ENCODE peak calls at places on chromosomes 7 and 10, in nine cellular contexts. X, F, A, I, W, V, R, Z and Q are unnamed samples.

GRCh38 chr7:153381275-153382119 is 621.9 kb downstream of the ACTR3B start:
- DNase-seq in X (no peak), F (no peak), A (peak), I (no peak), W (peak), V (no peak), R (no peak), Z (no peak), Q (no peak)

GRCh38 chr10:100396605-100397004 is 49.6 kb downstream of the SCD start:
- DNase-seq in X (no peak), F (no peak), A (no peak), I (no peak), W (no peak), V (no peak), R (no peak), Z (no peak), Q (no peak)

GRCh38 chr10:5447071-5447470 is 34.7 kb downstream of the NET1 start:
- DNase-seq in X (peak), F (no peak), A (no peak), I (no peak), W (no peak), V (no peak), R (no peak), Z (no peak), Q (no peak)

GRCh38 chr10:104303594-104304178 is 34.6 kb downstream of the ITPRIP start:
- DNase-seq in X (no peak), F (no peak), A (no peak), I (no peak), W (no peak), V (no peak), R (no peak), Z (no peak), Q (no peak)

GRCh38 chr7:45682358-45682735 is 108.2 kb downstream of the ADCY1 start:
- DNase-seq in X (no peak), F (no peak), A (no peak), I (no peak), W (no peak), V (no peak), R (no peak), Z (no peak), Q (no peak)

GRCh38 chr7:2288986-2289611 is 25.1 kb downstream of the SNX8 start:
- DNase-seq in X (no peak), F (no peak), A (no peak), I (no peak), W (no peak), V (no peak), R (no peak), Z (no peak), Q (no peak)

GRCh38 chr10:22427890-22428571 is 82.7 kb downstream of the SPAG6 start:
- DNase-seq in X (peak), F (no peak), A (no peak), I (no peak), W (peak), V (no peak), R (peak), Z (no peak), Q (no peak)

GRCh38 chr10:118698421-118698820 is 56.3 kb downstream of the CACUL1 start:
- DNase-seq in X (peak), F (no peak), A (peak), I (no peak), W (no peak), V (peak), R (peak), Z (peak), Q (no peak)

GRCh38 chr7:12719978-12720377 is 32.5 kb downstream of the ARL4A start:
- DNase-seq in X (no peak), F (no peak), A (no peak), I (no peak), W (no peak), V (no peak), R (no peak), Z (no peak), Q (no peak)

GRCh38 chr7:95599069-95599468 is 2.8 kb upstream of the PDK4 start:
- DNase-seq in X (no peak), F (no peak), A (no peak), I (no peak), W (no peak), V (no peak), R (no peak), Z (no peak), Q (no peak)

GRCh38 chr7:107172318-107173032 is 3.7 kb downstream of the HBP1 start:
- DNase-seq in X (peak), F (no peak), A (no peak), I (no peak), W (no peak), V (no peak), R (no peak), Z (no peak), Q (no peak)

GRCh38 chr10:88478256-88478655 is 104.9 kb downstream of the RNLS start:
- DNase-seq in X (no peak), F (no peak), A (no peak), I (no peak), W (no peak), V (no peak), R (no peak), Z (no peak), Q (no peak)

GRCh38 chr7:80884511-80885195 is 34.2 kb downstream of the SEMA3C start:
- DNase-seq in X (no peak), F (no peak), A (no peak), I (no peak), W (no peak), V (no peak), R (no peak), Z (no peak), Q (no peak)

GRCh38 chr10:77234599-77234998 is 403.0 kb downstream of the KCNMA1 start:
- DNase-seq in X (peak), F (no peak), A (no peak), I (no peak), W (no peak), V (no peak), R (no peak), Z (no peak), Q (no peak)

GRCh38 chr10:84715911-84716310 is 387.5 kb downstream of the CCSER2 start:
- DNase-seq in X (peak), F (no peak), A (peak), I (no peak), W (no peak), V (peak), R (no peak), Z (no peak), Q (peak)

GRCh38 chr10:44909910-44910309 is 1.2 kb upstream of the TMEM72 start:
- DNase-seq in X (no peak), F (no peak), A (no peak), I (no peak), W (no peak), V (no peak), R (no peak), Z (no peak), Q (no peak)

GRCh38 chr10:1360581-1361164 is 304.5 kb downstream of the WDR37 start:
- DNase-seq in X (no peak), F (no peak), A (no peak), I (no peak), W (no peak), V (no peak), R (no peak), Z (no peak), Q (no peak)

GRCh38 chr7:26147030-26147429 is 5.0 kb upstream of the NFE2L3 start:
- DNase-seq in X (peak), F (no peak), A (no peak), I (no peak), W (peak), V (no peak), R (no peak), Z (no peak), Q (no peak)

GRCh38 chr7:1669486-1669951 is 558 bp upstream of the ELFN1 start:
- DNase-seq in X (no peak), F (no peak), A (no peak), I (no peak), W (no peak), V (no peak), R (no peak), Z (peak), Q (peak)

GRCh38 chr7:32803742-32804141 is 87.8 kb downstream of the KBTBD2 start:
- DNase-seq in X (no peak), F (no peak), A (no peak), I (no peak), W (no peak), V (no peak), R (no peak), Z (no peak), Q (no peak)

GRCh38 chr10:70549962-70550845 is 52.3 kb downstream of the PRF1 start:
- DNase-seq in X (peak), F (no peak), A (peak), I (no peak), W (no peak), V (peak), R (peak), Z (peak), Q (peak)

GRCh38 chr7:30278849-30279505 is 5.4 kb upstream of the ZNRF2 start:
- DNase-seq in X (peak), F (no peak), A (no peak), I (no peak), W (no peak), V (no peak), R (no peak), Z (no peak), Q (no peak)

GRCh38 chr7:112510032-112510742 is 29.4 kb downstream of the LSMEM1 start:
- DNase-seq in X (peak), F (no peak), A (no peak), I (no peak), W (no peak), V (no peak), R (peak), Z (peak), Q (no peak)

GRCh38 chr7:35362341-35362740 is 108.4 kb upstream of the TBX20 start:
- DNase-seq in X (no peak), F (no peak), A (no peak), I (no peak), W (no peak), V (no peak), R (no peak), Z (no peak), Q (no peak)

GRCh38 chr7:112739436-112740180 is 50.6 kb downstream of the TMEM168 start:
- DNase-seq in X (no peak), F (no peak), A (no peak), I (no peak), W (no peak), V (no peak), R (no peak), Z (no peak), Q (no peak)

GRCh38 chr7:148153611-148154010 is 437.0 kb upstream of the C7orf33 start:
- DNase-seq in X (no peak), F (no peak), A (no peak), I (peak), W (peak), V (no peak), R (no peak), Z (no peak), Q (no peak)

GRCh38 chr10:48727866-48728265 is 43.2 kb downstream of the WDFY4 start:
- DNase-seq in X (no peak), F (no peak), A (no peak), I (no peak), W (no peak), V (no peak), R (no peak), Z (no peak), Q (no peak)

GRCh38 chr7:129835436-129836020 is 117.2 kb downstream of the UBE2H start:
- DNase-seq in X (no peak), F (no peak), A (no peak), I (no peak), W (peak), V (no peak), R (no peak), Z (no peak), Q (no peak)

GRCh38 chr7:2522780-2523433 is 3.3 kb downstream of the LFNG start:
- DNase-seq in X (peak), F (no peak), A (no peak), I (peak), W (peak), V (no peak), R (no peak), Z (peak), Q (no peak)

GRCh38 chr7:26451997-26452396 is 160.3 kb downstream of the SNX10 start:
- DNase-seq in X (peak), F (no peak), A (no peak), I (no peak), W (peak), V (no peak), R (no peak), Z (no peak), Q (no peak)

GRCh38 chr7:145031162-145031561 is 195.3 kb upstream of the TPK1 start:
- DNase-seq in X (no peak), F (no peak), A (no peak), I (no peak), W (no peak), V (no peak), R (no peak), Z (no peak), Q (no peak)

GRCh38 chr10:30434273-30435067 is 486 bp downstream of the MAP3K8 start:
- DNase-seq in X (peak), F (peak), A (no peak), I (peak), W (no peak), V (peak), R (no peak), Z (peak), Q (peak)

GRCh38 chr7:44107116-44107960 is 3.2 kb downstream of the AEBP1 start:
- DNase-seq in X (no peak), F (no peak), A (no peak), I (no peak), W (no peak), V (no peak), R (no peak), Z (no peak), Q (no peak)

GRCh38 chr7:155011081-155011480 is 8.2 kb upstream of the PAXIP1 start:
- DNase-seq in X (peak), F (no peak), A (no peak), I (no peak), W (no peak), V (no peak), R (no peak), Z (no peak), Q (no peak)

GRCh38 chr7:17690030-17690429 is 250.3 kb downstream of the SNX13 start:
- DNase-seq in X (peak), F (no peak), A (no peak), I (no peak), W (no peak), V (peak), R (peak), Z (no peak), Q (no peak)

GRCh38 chr10:104076743-104077160 is 8.9 kb downstream of the COL17A1 start:
- DNase-seq in X (peak), F (no peak), A (no peak), I (no peak), W (peak), V (no peak), R (no peak), Z (no peak), Q (no peak)